ENCODE peak calls at places on chromosomes 2 and 18, in nine cellular contexts. One of them, this sample, is unnamed.

GRCh38 chr18:35397976-35398375 is 20.8 kb upstream of the ZNF396 start:
- DNase-seq in AG08396: no peak
- DNase-seq in GM13977: no peak
- DNase-seq in mucosa of gallbladder: no peak
- DNase-seq in germinal center: no peak
- DNase-seq in HTR-8/SVneo: no peak
- DNase-seq in foreskin fibroblast: no peak
- DNase-seq in GM06990: no peak
- DNase-seq in frontal cortex: no peak
- DNase-seq in this sample: no peak

GRCh38 chr18:28689591-28689990 is 512.7 kb upstream of the CDH2 start:
- DNase-seq in AG08396: no peak
- DNase-seq in mucosa of gallbladder: no peak
- DNase-seq in frontal cortex: no peak
- DNase-seq in germinal center: no peak
- DNase-seq in GM06990: no peak
- DNase-seq in HTR-8/SVneo: no peak
- DNase-seq in foreskin fibroblast: no peak
- DNase-seq in GM13977: no peak
- DNase-seq in this sample: no peak

GRCh38 chr2:73112026-73112912 is 479 bp downstream of the RAB11FIP5 start:
- DNase-seq in AG08396: peak; percentile 49
- DNase-seq in GM06990: no peak
- DNase-seq in mucosa of gallbladder: no peak
- DNase-seq in GM13977: peak; percentile 48
- DNase-seq in HTR-8/SVneo: peak; percentile 38
- DNase-seq in foreskin fibroblast: peak; percentile 75
- DNase-seq in frontal cortex: no peak
- DNase-seq in germinal center: peak; percentile 13
- DNase-seq in this sample: peak; percentile 35

GRCh38 chr2:240602266-240603050 is 15.9 kb downstream of the CAPN10 start:
- DNase-seq in germinal center: no peak
- DNase-seq in frontal cortex: no peak
- DNase-seq in AG08396: no peak
- DNase-seq in HTR-8/SVneo: no peak
- DNase-seq in foreskin fibroblast: no peak
- DNase-seq in mucosa of gallbladder: no peak
- DNase-seq in GM13977: peak; percentile 38
- DNase-seq in GM06990: no peak
- DNase-seq in this sample: no peak

GRCh38 chr2:23720705-23721453 is 206.0 kb downstream of the ATAD2B start:
- DNase-seq in frontal cortex: no peak
- DNase-seq in GM13977: no peak
- DNase-seq in foreskin fibroblast: no peak
- DNase-seq in HTR-8/SVneo: no peak
- DNase-seq in AG08396: no peak
- DNase-seq in mucosa of gallbladder: no peak
- DNase-seq in germinal center: no peak
- DNase-seq in GM06990: no peak
- DNase-seq in this sample: no peak

GRCh38 chr18:9025104-9025838 is 77.2 kb upstream of the NDUFV2 start:
- DNase-seq in HTR-8/SVneo: peak; percentile 30
- DNase-seq in GM13977: no peak
- DNase-seq in germinal center: no peak
- DNase-seq in foreskin fibroblast: peak; percentile 91
- DNase-seq in frontal cortex: no peak
- DNase-seq in AG08396: peak; percentile 63
- DNase-seq in GM06990: no peak
- DNase-seq in mucosa of gallbladder: no peak
- DNase-seq in this sample: no peak

GRCh38 chr2:128414351-128414750 is 95.7 kb upstream of the HS6ST1 start:
- DNase-seq in GM13977: no peak
- DNase-seq in HTR-8/SVneo: no peak
- DNase-seq in frontal cortex: no peak
- DNase-seq in AG08396: no peak
- DNase-seq in foreskin fibroblast: no peak
- DNase-seq in GM06990: no peak
- DNase-seq in germinal center: no peak
- DNase-seq in mucosa of gallbladder: no peak
- DNase-seq in this sample: no peak

GRCh38 chr2:9897331-9897737 is 54.1 kb downstream of the TAF1B start:
- DNase-seq in AG08396: peak; percentile 49
- DNase-seq in GM06990: peak; percentile 25
- DNase-seq in mucosa of gallbladder: peak; percentile 61
- DNase-seq in frontal cortex: peak; percentile 11
- DNase-seq in germinal center: no peak
- DNase-seq in GM13977: no peak
- DNase-seq in HTR-8/SVneo: peak; percentile 57
- DNase-seq in foreskin fibroblast: peak; percentile 98
- DNase-seq in this sample: no peak

GRCh38 chr2:158772306-158773078 is 22.6 kb upstream of the DAPL1 start:
- DNase-seq in frontal cortex: peak; percentile 40
- DNase-seq in HTR-8/SVneo: no peak
- DNase-seq in foreskin fibroblast: no peak
- DNase-seq in AG08396: no peak
- DNase-seq in mucosa of gallbladder: no peak
- DNase-seq in GM06990: no peak
- DNase-seq in GM13977: no peak
- DNase-seq in germinal center: no peak
- DNase-seq in this sample: no peak

GRCh38 chr2:85846411-85846810 is 42.4 kb downstream of the ST3GAL5 start:
- DNase-seq in HTR-8/SVneo: peak; percentile 60
- DNase-seq in frontal cortex: no peak
- DNase-seq in GM06990: no peak
- DNase-seq in mucosa of gallbladder: no peak
- DNase-seq in GM13977: no peak
- DNase-seq in AG08396: peak; percentile 49
- DNase-seq in foreskin fibroblast: peak; percentile 76
- DNase-seq in germinal center: no peak
- DNase-seq in this sample: no peak

GRCh38 chr2:216792222-216793001 is 67.5 kb downstream of the TNP1 start:
- DNase-seq in AG08396: peak; percentile 32
- DNase-seq in foreskin fibroblast: peak; percentile 50
- DNase-seq in germinal center: no peak
- DNase-seq in GM06990: no peak
- DNase-seq in HTR-8/SVneo: no peak
- DNase-seq in GM13977: no peak
- DNase-seq in frontal cortex: no peak
- DNase-seq in mucosa of gallbladder: peak; percentile 15
- DNase-seq in this sample: no peak

GRCh38 chr2:101900375-101900774 is 91.4 kb upstream of the IL1R2 start:
- DNase-seq in germinal center: no peak
- DNase-seq in GM06990: peak; percentile 24
- DNase-seq in HTR-8/SVneo: no peak
- DNase-seq in frontal cortex: no peak
- DNase-seq in foreskin fibroblast: no peak
- DNase-seq in GM13977: peak; percentile 36
- DNase-seq in AG08396: no peak
- DNase-seq in mucosa of gallbladder: no peak
- DNase-seq in this sample: no peak

GRCh38 chr2:109356251-109357035 is 227.4 kb downstream of the SH3RF3 start:
- DNase-seq in mucosa of gallbladder: no peak
- DNase-seq in GM13977: no peak
- DNase-seq in AG08396: no peak
- DNase-seq in frontal cortex: no peak
- DNase-seq in foreskin fibroblast: no peak
- DNase-seq in germinal center: no peak
- DNase-seq in HTR-8/SVneo: no peak
- DNase-seq in GM06990: no peak
- DNase-seq in this sample: no peak

GRCh38 chr2:199842631-199843030 is 8.4 kb downstream of the FTCDNL1 start:
- DNase-seq in GM06990: no peak
- DNase-seq in foreskin fibroblast: no peak
- DNase-seq in mucosa of gallbladder: no peak
- DNase-seq in frontal cortex: no peak
- DNase-seq in germinal center: no peak
- DNase-seq in AG08396: no peak
- DNase-seq in GM13977: no peak
- DNase-seq in HTR-8/SVneo: no peak
- DNase-seq in this sample: no peak

GRCh38 chr2:166090900-166091299 is 36.9 kb downstream of the SCN1A start:
- DNase-seq in frontal cortex: no peak
- DNase-seq in foreskin fibroblast: peak; percentile 69
- DNase-seq in germinal center: no peak
- DNase-seq in AG08396: no peak
- DNase-seq in GM06990: no peak
- DNase-seq in GM13977: no peak
- DNase-seq in mucosa of gallbladder: no peak
- DNase-seq in HTR-8/SVneo: no peak
- DNase-seq in this sample: no peak

GRCh38 chr18:48230459-48231113 is 178.6 kb downstream of the ZBTB7C start:
- DNase-seq in GM06990: no peak
- DNase-seq in germinal center: no peak
- DNase-seq in GM13977: peak; percentile 49
- DNase-seq in foreskin fibroblast: peak; percentile 68
- DNase-seq in frontal cortex: peak; percentile 50
- DNase-seq in AG08396: peak; percentile 58
- DNase-seq in mucosa of gallbladder: peak; percentile 51
- DNase-seq in HTR-8/SVneo: peak; percentile 55
- DNase-seq in this sample: no peak

GRCh38 chr2:109685453-109685852 is 71.3 kb downstream of the SOWAHC start:
- DNase-seq in GM06990: no peak
- DNase-seq in germinal center: no peak
- DNase-seq in frontal cortex: no peak
- DNase-seq in mucosa of gallbladder: no peak
- DNase-seq in HTR-8/SVneo: no peak
- DNase-seq in foreskin fibroblast: no peak
- DNase-seq in AG08396: no peak
- DNase-seq in GM13977: no peak
- DNase-seq in this sample: no peak

GRCh38 chr18:78994000-78994399 is 14.4 kb downstream of the SALL3 start:
- DNase-seq in germinal center: no peak
- DNase-seq in foreskin fibroblast: no peak
- DNase-seq in mucosa of gallbladder: no peak
- DNase-seq in HTR-8/SVneo: no peak
- DNase-seq in GM13977: no peak
- DNase-seq in GM06990: no peak
- DNase-seq in frontal cortex: no peak
- DNase-seq in AG08396: no peak
- DNase-seq in this sample: no peak

GRCh38 chr2:100293341-100294161 is 28.8 kb downstream of the LONRF2 start:
- DNase-seq in frontal cortex: no peak
- DNase-seq in germinal center: no peak
- DNase-seq in AG08396: no peak
- DNase-seq in mucosa of gallbladder: no peak
- DNase-seq in GM06990: no peak
- DNase-seq in HTR-8/SVneo: no peak
- DNase-seq in foreskin fibroblast: no peak
- DNase-seq in GM13977: no peak
- DNase-seq in this sample: no peak

GRCh38 chr2:218831378-218831990 is at the start of gene PRKAG3:
- DNase-seq in mucosa of gallbladder: no peak
- DNase-seq in GM13977: no peak
- DNase-seq in frontal cortex: no peak
- DNase-seq in germinal center: no peak
- DNase-seq in AG08396: no peak
- DNase-seq in GM06990: no peak
- DNase-seq in foreskin fibroblast: no peak
- DNase-seq in HTR-8/SVneo: no peak
- DNase-seq in this sample: no peak

GRCh38 chr2:222318712-222319575 is 20.1 kb upstream of the PAX3 start:
- DNase-seq in AG08396: peak; percentile 21
- DNase-seq in mucosa of gallbladder: no peak
- DNase-seq in foreskin fibroblast: peak; percentile 70
- DNase-seq in GM13977: peak; percentile 77
- DNase-seq in germinal center: peak; percentile 64
- DNase-seq in frontal cortex: peak; percentile 28
- DNase-seq in GM06990: peak; percentile 81
- DNase-seq in HTR-8/SVneo: no peak
- DNase-seq in this sample: no peak

GRCh38 chr18:36917907-36918306 is 89.0 kb downstream of the KIAA1328 start:
- DNase-seq in germinal center: no peak
- DNase-seq in frontal cortex: no peak
- DNase-seq in foreskin fibroblast: no peak
- DNase-seq in HTR-8/SVneo: no peak
- DNase-seq in GM06990: no peak
- DNase-seq in AG08396: no peak
- DNase-seq in GM13977: no peak
- DNase-seq in mucosa of gallbladder: no peak
- DNase-seq in this sample: no peak

GRCh38 chr2:238113611-238114010 is 13.5 kb downstream of the ESPNL start:
- DNase-seq in mucosa of gallbladder: no peak
- DNase-seq in AG08396: no peak
- DNase-seq in foreskin fibroblast: no peak
- DNase-seq in germinal center: no peak
- DNase-seq in GM13977: no peak
- DNase-seq in HTR-8/SVneo: no peak
- DNase-seq in frontal cortex: no peak
- DNase-seq in GM06990: no peak
- DNase-seq in this sample: no peak

GRCh38 chr2:29304399-29304798 is 189.2 kb downstream of the CLIP4 start:
- DNase-seq in germinal center: no peak
- DNase-seq in GM13977: no peak
- DNase-seq in foreskin fibroblast: peak; percentile 6
- DNase-seq in AG08396: no peak
- DNase-seq in mucosa of gallbladder: no peak
- DNase-seq in HTR-8/SVneo: no peak
- DNase-seq in frontal cortex: no peak
- DNase-seq in GM06990: no peak
- DNase-seq in this sample: no peak

GRCh38 chr2:30272761-30273573 is 41.6 kb downstream of the LBH start:
- DNase-seq in frontal cortex: no peak
- DNase-seq in AG08396: peak; percentile 64
- DNase-seq in foreskin fibroblast: peak; percentile 40
- DNase-seq in GM06990: no peak
- DNase-seq in germinal center: no peak
- DNase-seq in mucosa of gallbladder: no peak
- DNase-seq in GM13977: no peak
- DNase-seq in HTR-8/SVneo: peak; percentile 66
- DNase-seq in this sample: no peak

GRCh38 chr2:151264157-151264835 is 2.6 kb upstream of the RBM43 start:
- DNase-seq in GM13977: no peak
- DNase-seq in foreskin fibroblast: peak; percentile 35
- DNase-seq in frontal cortex: no peak
- DNase-seq in HTR-8/SVneo: no peak
- DNase-seq in germinal center: no peak
- DNase-seq in AG08396: no peak
- DNase-seq in mucosa of gallbladder: no peak
- DNase-seq in GM06990: no peak
- DNase-seq in this sample: no peak